ENCODE peak calls at places on chromosome 16, in four cellular contexts. D is IMR-90, M is A549, V is GM12878. Q is an unnamed sample.
A peak's percentile ranks its signal among the peaks of the same experiment; 100 is the strongest.

GRCh38 chr16:72221216-72221995 is 49.5 kb upstream of the PMFBP1 start:
- DNase-seq in M (no peak), V (no peak), D (no peak), Q (no peak)

GRCh38 chr16:71628810-71629209 is 2.8 kb downstream of the MARVELD3 start:
- DNase-seq in D (no peak), M (no peak), V (no peak), Q (no peak)

GRCh38 chr16:64017789-64018188 is 1104.1 kb downstream of the CDH11 start:
- DNase-seq in M (no peak), V (no peak), D (no peak), Q (no peak)

GRCh38 chr16:69276143-69277115 is 34.7 kb upstream of the VPS4A start:
- DNase-seq in V (no peak), M (no peak), D (peak; percentile 98), Q (no peak)

GRCh38 chr16:16778322-16778721 is 399.4 kb downstream of the NPIPA7 start:
- DNase-seq in M (no peak), D (no peak), V (no peak), Q (no peak)

GRCh38 chr16:18979936-18980335 is 3.8 kb upstream of the TMC7 start:
- DNase-seq in D (no peak), V (no peak), M (no peak), Q (no peak)

GRCh38 chr16:75272097-75272548 is 20.7 kb upstream of the BCAR1 start:
- DNase-seq in V (peak; percentile 28), M (no peak), D (no peak), Q (no peak)

GRCh38 chr16:1289480-1289872 is 20.0 kb upstream of the UBE2I start:
- DNase-seq in M (no peak), D (no peak), V (no peak), Q (no peak)

GRCh38 chr16:67030221-67030962 is 1.4 kb downstream of the CBFB start:
- DNase-seq in D (no peak), M (no peak), V (no peak), Q (no peak)

GRCh38 chr16:21708533-21709115 is 44.9 kb downstream of the OTOA start:
- DNase-seq in D (peak; percentile 57), V (peak; percentile 27), M (peak; percentile 66), Q (peak; percentile 66)

GRCh38 chr16:14110728-14111251 is 39.7 kb downstream of the MRTFB start:
- DNase-seq in M (no peak), V (no peak), D (no peak), Q (no peak)

DNA sequence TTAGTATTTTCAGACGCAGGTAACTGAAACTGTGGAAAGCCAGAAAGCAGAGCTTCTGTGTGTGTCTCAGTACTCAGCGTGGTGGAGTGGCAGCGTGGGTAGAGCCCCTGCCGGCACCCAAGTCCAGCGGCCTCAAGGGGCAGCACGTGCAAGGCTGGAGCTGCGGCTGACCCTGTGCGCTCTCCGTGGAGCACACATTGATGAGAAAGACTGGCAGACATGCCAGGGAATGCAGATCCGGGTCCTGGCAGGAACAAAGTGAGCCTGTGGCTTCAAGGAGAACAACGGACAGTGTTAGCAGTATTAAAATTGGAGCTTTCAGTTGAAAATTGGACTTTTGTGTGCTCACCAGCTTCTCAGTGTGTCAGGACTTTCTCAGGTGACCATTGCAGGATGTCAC is 23.3 kb downstream of the ZC3H18 start:
- DNase-seq in V (no peak), M (no peak), D (no peak), Q (no peak)
- TF ChIP-seq BHLHE40 in V (no peak), M (no peak), D (no peak), Q (no peak)

GRCh38 chr16:47043200-47043599 is 69.7 kb upstream of the DNAJA2 start:
- DNase-seq in D (no peak), V (no peak), M (no peak), Q (no peak)

GRCh38 chr16:47046726-47047602 is 73.5 kb upstream of the DNAJA2 start:
- DNase-seq in D (no peak), V (peak; percentile 51), M (no peak), Q (no peak)

GRCh38 chr16:47045459-47045858 is 72.0 kb upstream of the DNAJA2 start:
- DNase-seq in M (no peak), D (no peak), V (no peak), Q (no peak)

GRCh38 chr16:47043970-47044684 is 70.7 kb upstream of the DNAJA2 start:
- DNase-seq in D (no peak), M (no peak), V (no peak), Q (no peak)

DNA sequence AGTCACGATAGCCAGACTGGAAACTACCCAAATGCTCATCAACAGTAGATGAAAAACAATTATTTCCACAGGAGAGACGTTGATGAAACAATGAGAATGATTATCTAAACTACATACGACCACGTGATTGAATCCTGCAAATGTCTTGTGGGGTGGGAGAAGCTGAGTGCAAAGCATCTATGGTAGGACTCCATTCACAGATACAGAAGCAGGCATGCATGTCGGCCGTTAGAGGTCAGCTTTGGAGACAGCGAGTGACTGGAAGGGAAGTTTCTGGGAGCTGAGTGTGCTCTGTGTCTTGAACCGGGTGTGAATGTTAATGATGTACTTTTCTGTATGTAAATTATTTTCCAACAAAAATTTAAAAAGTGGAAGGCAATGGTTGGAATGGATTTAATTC is 71.5 kb upstream of the DNAJA2 start:
- DNase-seq in V (no peak), D (no peak), M (no peak), Q (no peak)
- TF ChIP-seq BHLHE40 in V (no peak), D (no peak), M (no peak), Q (no peak)

GRCh38 chr16:2819179-2819938 is 2.3 kb downstream of the PRSS21 start:
- DNase-seq in V (no peak), M (no peak), D (no peak), Q (no peak)
- TF ChIP-seq BHLHE40 in V (no peak), M (no peak), D (no peak), Q (no peak)

GRCh38 chr16:89417352-89417751 is 73.0 kb downstream of the ANKRD11 start:
- DNase-seq in D (no peak), V (no peak), M (no peak), Q (no peak)
- TF ChIP-seq BHLHE40 in D (no peak), V (no peak), M (no peak), Q (no peak)

DNA sequence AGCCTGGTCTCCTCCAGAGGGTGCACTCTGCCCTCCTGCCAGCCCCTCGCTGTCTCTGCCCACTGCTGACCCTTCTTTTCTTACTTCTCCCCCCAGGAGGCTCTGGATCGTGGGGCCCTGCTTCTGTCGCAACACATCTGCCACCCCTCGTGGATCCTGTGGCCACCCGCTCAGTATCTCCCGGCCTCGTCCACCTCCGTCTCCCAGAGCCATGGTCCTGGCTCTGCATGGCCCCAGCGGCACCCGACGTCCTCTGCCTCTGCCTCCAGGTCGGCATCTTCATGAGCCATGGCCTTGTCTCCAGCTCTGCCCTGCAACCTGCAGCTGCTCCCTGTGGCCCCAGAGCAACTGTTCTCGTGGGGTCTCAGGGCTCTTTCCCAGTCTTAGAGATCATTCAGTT is 12.1 kb upstream of the ACSF3 start:
- DNase-seq in V (no peak), D (no peak), M (no peak), Q (no peak)
- TF ChIP-seq BHLHE40 in V (no peak), D (no peak), M (no peak), Q (no peak)

DNA sequence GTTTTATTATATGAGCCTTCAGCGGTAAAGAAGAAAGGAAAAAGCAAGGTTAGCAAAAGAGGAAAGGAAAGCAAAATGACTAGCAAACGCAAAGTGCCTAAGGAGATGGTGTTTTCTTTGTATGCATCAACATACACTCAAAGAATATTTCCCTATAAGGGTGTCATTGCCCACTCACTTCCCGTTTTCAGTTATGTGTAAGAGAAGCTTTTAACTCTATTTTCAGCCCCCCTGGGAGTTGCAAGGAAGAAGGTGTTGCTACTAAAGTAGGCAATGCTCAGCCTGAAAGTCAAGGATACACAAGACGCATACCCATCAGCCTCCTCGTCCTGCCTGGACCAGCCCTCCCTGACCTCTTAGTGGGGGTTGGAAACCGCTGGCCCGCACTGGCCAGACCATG is 267.7 kb upstream of the ZFHX3 start:
- DNase-seq in D (no peak), V (peak; percentile 60), M (no peak), Q (no peak)
- TF ChIP-seq BHLHE40 in D (no peak), V (no peak), M (no peak), Q (no peak)

GRCh38 chr16:11683140-11683539 is 14.9 kb downstream of the SNN start:
- DNase-seq in D (no peak), V (no peak), M (no peak), Q (no peak)
- TF ChIP-seq BHLHE40 in D (no peak), V (no peak), M (no peak), Q (no peak)

GRCh38 chr16:66030036-66030435 is 336.5 kb upstream of the CDH5 start:
- DNase-seq in D (peak; percentile 85), M (no peak), V (no peak), Q (no peak)

GRCh38 chr16:66025751-66026150 is 340.7 kb upstream of the CDH5 start:
- DNase-seq in D (no peak), V (no peak), M (no peak), Q (no peak)

GRCh38 chr16:66026211-66026610 is 340.3 kb upstream of the CDH5 start:
- DNase-seq in D (no peak), V (no peak), M (peak; percentile 5), Q (peak; percentile 10)

GRCh38 chr16:66028505-66029216 is 337.8 kb upstream of the CDH5 start:
- DNase-seq in V (no peak), M (no peak), D (peak; percentile 89), Q (no peak)

GRCh38 chr16:66026931-66027330 is 339.6 kb upstream of the CDH5 start:
- DNase-seq in D (peak; percentile 44), V (no peak), M (no peak), Q (no peak)
- TF ChIP-seq BHLHE40 in D (no peak), V (no peak), M (no peak), Q (no peak)

DNA sequence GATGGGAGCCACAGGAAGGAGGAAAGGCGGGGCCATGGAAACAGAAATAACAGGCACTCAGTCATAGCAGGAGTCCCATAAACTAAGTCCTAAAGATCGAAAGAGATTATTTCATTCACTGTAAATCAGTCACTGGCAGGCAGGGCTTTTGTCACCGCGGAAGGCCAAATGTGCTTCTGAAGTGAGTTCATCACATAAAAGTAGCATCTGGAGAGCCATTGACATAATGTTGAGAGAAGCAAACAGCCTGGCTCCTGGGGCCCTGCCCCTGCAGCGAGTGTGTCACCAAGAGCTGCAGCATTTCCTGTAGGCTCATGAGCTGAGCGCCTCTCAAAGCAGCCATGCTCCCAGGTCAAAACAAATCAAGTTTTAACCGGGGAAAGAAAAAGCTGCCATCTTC is 476.2 kb downstream of the HAPSTR1 start:
- DNase-seq in M (no peak), D (no peak), V (no peak), Q (no peak)
- TF ChIP-seq BHLHE40 in M (no peak), D (no peak), V (no peak), Q (no peak)

GRCh38 chr16:81601601-81602251 is 157.1 kb downstream of the CMIP start:
- DNase-seq in D (peak; percentile 20), V (no peak), M (no peak), Q (no peak)

GRCh38 chr16:81602377-81602776 is 157.8 kb downstream of the CMIP start:
- DNase-seq in V (no peak), M (no peak), D (no peak), Q (no peak)

GRCh38 chr16:81599034-81599744 is 154.6 kb downstream of the CMIP start:
- DNase-seq in M (no peak), V (no peak), D (no peak), Q (no peak)

GRCh38 chr16:81601008-81601428 is 156.4 kb downstream of the CMIP start:
- DNase-seq in D (peak; percentile 72), V (no peak), M (peak; percentile 46), Q (no peak)

GRCh38 chr16:81600275-81600674 is 155.7 kb downstream of the CMIP start:
- DNase-seq in D (peak; percentile 62), M (peak; percentile 51), V (no peak), Q (no peak)
- TF ChIP-seq BHLHE40 in D (no peak), M (no peak), V (no peak), Q (no peak)

Q was measured in HEK293T.